ENCODE peak calls at places on chromosome 6, in four cellular contexts. Q, E, M and V are unnamed samples.

GRCh38 chr6:12484519-12484918 is 194.4 kb downstream of the EDN1 start:
- DNase-seq in E (no peak), Q (no peak), M (no peak), V (no peak)

GRCh38 chr6:54473328-54473727 is 165.1 kb downstream of the TINAG start:
- DNase-seq in M (no peak), E (no peak), Q (no peak), V (peak)

GRCh38 chr6:41732601-41733348 is 2.6 kb downstream of the TFEB start:
- DNase-seq in E (no peak), Q (no peak), M (no peak), V (no peak)

GRCh38 chr6:165243801-165244200 is 65.6 kb downstream of the C6orf118 start:
- DNase-seq in Q (no peak), E (no peak), M (no peak), V (no peak)

GRCh38 chr6:40634429-40634828 is 47.3 kb upstream of the LRFN2 start:
- DNase-seq in M (no peak), E (no peak), Q (no peak), V (no peak)

GRCh38 chr6:43278524-43279078 is 19.5 kb upstream of the SLC22A7 start:
- DNase-seq in M (no peak), E (peak), Q (peak), V (peak)

GRCh38 chr6:52352239-52353008 is 9.5 kb upstream of the PAQR8 start:
- DNase-seq in E (peak), M (no peak), Q (peak), V (peak)

GRCh38 chr6:11007715-11008608 is 36.1 kb downstream of the ELOVL2 start:
- DNase-seq in E (peak), Q (peak), M (no peak), V (peak)

GRCh38 chr6:117602151-117602898 is at the start of gene GOPC:
- DNase-seq in M (peak), Q (peak), E (peak), V (peak)

GRCh38 chr6:30321692-30322388 is 4.9 kb upstream of the TRIM39 start:
- DNase-seq in E (peak), Q (no peak), M (no peak), V (no peak)

GRCh38 chr6:64250126-64250525 is 614.5 kb downstream of the PHF3 start:
- DNase-seq in E (peak), Q (no peak), M (no peak), V (no peak)